ENCODE peak calls at places on chromosomes 2 and 18, in four cellular contexts. K is trophoblast cell; M is activated CD4-positive, CD25-positive, alpha-beta regulatory T cell; Q is activated CD4-positive, alpha-beta T cell treated with anti-CD3 and anti-CD28 coated beads for 48 hours. E is an unnamed sample.

GRCh38 chr18:76479351-76480238 is 15.4 kb downstream of the ZNF516 start:
- DNase-seq in Q (no peak), K (no peak), M (no peak), E (no peak)

GRCh38 chr2:105387225-105387624 is 11.6 kb downstream of the FHL2 start:
- DNase-seq in M (no peak), K (peak; percentile 95), Q (no peak), E (no peak)

GRCh38 chr2:20604401-20604911 is 46.4 kb downstream of the HS1BP3 start:
- DNase-seq in Q (no peak), M (no peak), K (no peak), E (no peak)

GRCh38 chr2:120510751-120511395 is 164.9 kb downstream of the INHBB start:
- DNase-seq in M (no peak), Q (no peak), K (no peak), E (no peak)

GRCh38 chr2:61632276-61633169 is 94.4 kb upstream of the XPO1 start:
- DNase-seq in K (no peak), Q (no peak), M (no peak), E (no peak)

GRCh38 chr2:219010162-219010756 is 17.0 kb upstream of the CRYBA2 start:
- DNase-seq in Q (peak; percentile 43), M (no peak), K (peak; percentile 35), E (peak; percentile 41)

GRCh38 chr2:129902731-129903585 is 76.5 kb upstream of the RAB6C start:
- DNase-seq in K (no peak), Q (no peak), M (no peak), E (no peak)

GRCh38 chr18:14117611-14118010 is 14.6 kb downstream of the ZNF519 start:
- DNase-seq in M (no peak), K (no peak), Q (no peak), E (no peak)

GRCh38 chr2:223815186-223815883 is 22.0 kb downstream of the AP1S3 start:
- DNase-seq in M (no peak), Q (no peak), K (no peak), E (no peak)

GRCh38 chr18:41858761-41859555 is 96.1 kb upstream of the PIK3C3 start:
- DNase-seq in M (no peak), Q (no peak), K (no peak), E (no peak)

GRCh38 chr2:98902209-98903063 is 33.6 kb downstream of the CRACDL start:
- DNase-seq in K (no peak), M (no peak), Q (no peak), E (no peak)

GRCh38 chr2:100179806-100180205 is 37.4 kb upstream of the AFF3 start:
- DNase-seq in M (no peak), Q (no peak), K (no peak), E (no peak)

GRCh38 chr18:80252136-80252535 is 4.8 kb upstream of the PARD6G start:
- DNase-seq in M (no peak), K (no peak), Q (no peak), E (no peak)

GRCh38 chr18:48002933-48003365 is 72.5 kb upstream of the SMAD2 start:
- DNase-seq in K (peak; percentile 97), M (no peak), Q (no peak), E (no peak)

GRCh38 chr2:37648316-37649011 is 23.0 kb downstream of the CDC42EP3 start:
- DNase-seq in Q (peak; percentile 40), M (peak; percentile 28), K (no peak), E (peak; percentile 74)

GRCh38 chr2:75561566-75562512 is 1.1 kb upstream of the EVA1A start:
- DNase-seq in M (no peak), K (peak; percentile 75), Q (no peak), E (no peak)

GRCh38 chr2:47190188-47190818 is 35.2 kb upstream of the STPG4 start:
- DNase-seq in M (no peak), Q (no peak), K (peak; percentile 83), E (no peak)

GRCh38 chr18:10285283-10285640 is 169.2 kb upstream of the APCDD1 start:
- DNase-seq in M (no peak), Q (no peak), K (no peak), E (no peak)

GRCh38 chr18:21391074-21391673 is 149.1 kb downstream of the GREB1L start:
- DNase-seq in K (peak; percentile 93), Q (no peak), M (no peak), E (no peak)

GRCh38 chr2:207330912-207331311 is 165.2 kb upstream of the KLF7 start:
- DNase-seq in M (no peak), K (peak; percentile 87), Q (peak; percentile 81), E (peak; percentile 86)

GRCh38 chr2:40820319-40820718 is 368.4 kb upstream of the SLC8A1 start:
- DNase-seq in K (peak; percentile 2), Q (no peak), M (no peak), E (no peak)

GRCh38 chr2:23320058-23320457 is 64.9 kb upstream of the KLHL29 start:
- DNase-seq in M (no peak), Q (no peak), K (no peak), E (no peak)

GRCh38 chr2:71505086-71505769 is 51.9 kb downstream of the DYSF start:
- DNase-seq in M (no peak), Q (no peak), K (no peak), E (no peak)

GRCh38 chr2:40488101-40488598 is 36.3 kb upstream of the SLC8A1 start:
- DNase-seq in K (peak; percentile 40), Q (no peak), M (no peak), E (no peak)

GRCh38 chr2:126368778-126369177 is 287.2 kb upstream of the GYPC start:
- DNase-seq in M (no peak), Q (no peak), K (no peak), E (no peak)

GRCh38 chr2:55165567-55165966 is 66.5 kb downstream of the CLHC1 start:
- DNase-seq in Q (no peak), M (no peak), K (peak; percentile 41), E (no peak)

GRCh38 chr18:45688834-45689233 is 35.1 kb upstream of the SLC14A1 start:
- DNase-seq in K (no peak), Q (peak; percentile 80), M (peak; percentile 56), E (peak; percentile 85)

GRCh38 chr2:196840171-196840570 is 31.0 kb upstream of the C2orf66 start:
- DNase-seq in M (no peak), Q (no peak), K (peak; percentile 80), E (no peak)

GRCh38 chr2:213265679-213266078 is 18.6 kb upstream of the SPAG16 start:
- DNase-seq in Q (no peak), K (no peak), M (no peak), E (no peak)

GRCh38 chr2:128640847-128641360 is 322.2 kb upstream of the HS6ST1 start:
- DNase-seq in K (no peak), Q (no peak), M (no peak), E (peak; percentile 2)

GRCh38 chr2:109110185-109110584 is 18.8 kb upstream of the SH3RF3 start:
- DNase-seq in Q (no peak), M (no peak), K (no peak), E (no peak)

GRCh38 chr2:103959174-103960125 is 894.5 kb upstream of the POU3F3 start:
- DNase-seq in Q (peak; percentile 6), K (peak; percentile 44), M (no peak), E (no peak)

GRCh38 chr18:75209952-75210261 is 690 bp upstream of the TSHZ1 start:
- DNase-seq in M (no peak), K (peak; percentile 45), Q (peak; percentile 24), E (no peak)

E was measured in activated CD4-positive, alpha-beta memory T cell treated with anti-CD3 and anti-CD28 coated beads for 36 hours.